ENCODE peak calls at places on chromosomes 4 and X, in eight cellular contexts. One of them, this sample, is unnamed. For H3K4me1, the result is how much of the 10 kb centered on the place peaks cover.

GRCh38 chr4:110160616-110161015 is 37.8 kb downstream of the ELOVL6 start:
- DNase-seq in left lung: no peak
- DNase-seq in right cardiac atrium: no peak
- DNase-seq in pancreas: no peak
- DNase-seq in ovary: no peak
- DNase-seq in right lobe of liver: no peak
- DNase-seq in CD8-positive, alpha-beta memory T cell: no peak
- DNase-seq in IMR-90: no peak
- DNase-seq in this sample: no peak

GRCh38 chr4:6598127-6598526 is 23.1 kb downstream of the MAN2B2 start:
- DNase-seq in left lung: no peak
- DNase-seq in right lobe of liver: no peak
- DNase-seq in IMR-90: no peak
- DNase-seq in pancreas: no peak
- DNase-seq in right cardiac atrium: no peak
- DNase-seq in ovary: no peak
- DNase-seq in CD8-positive, alpha-beta memory T cell: no peak
- DNase-seq in this sample: no peak

GRCh38 chr4:80539190-80539589 is 203.7 kb downstream of the CFAP299 start:
- DNase-seq in ovary: no peak
- DNase-seq in right lobe of liver: no peak
- DNase-seq in IMR-90: no peak
- DNase-seq in CD8-positive, alpha-beta memory T cell: no peak
- DNase-seq in pancreas: no peak
- DNase-seq in left lung: no peak
- DNase-seq in right cardiac atrium: no peak
- DNase-seq in this sample: peak

GRCh38 chr4:15659768-15660394 is 4.7 kb upstream of the FBXL5 start:
- DNase-seq in right lobe of liver: no peak
- DNase-seq in pancreas: no peak
- DNase-seq in IMR-90: peak
- DNase-seq in right cardiac atrium: no peak
- DNase-seq in left lung: no peak
- DNase-seq in ovary: no peak
- DNase-seq in CD8-positive, alpha-beta memory T cell: no peak
- DNase-seq in this sample: no peak

GRCh38 chrX:40158036-40158706 is 60.4 kb upstream of the BCOR start:
- DNase-seq in pancreas: no peak
- DNase-seq in ovary: peak
- DNase-seq in right cardiac atrium: peak
- DNase-seq in CD8-positive, alpha-beta memory T cell: no peak
- DNase-seq in left lung: no peak
- DNase-seq in right lobe of liver: peak
- DNase-seq in IMR-90: peak
- DNase-seq in this sample: peak

GRCh38 chr4:128844931-128845330 is 35.4 kb downstream of the JADE1 start:
- DNase-seq in pancreas: peak
- DNase-seq in ovary: peak
- DNase-seq in CD8-positive, alpha-beta memory T cell: no peak
- DNase-seq in left lung: no peak
- DNase-seq in right cardiac atrium: peak
- DNase-seq in right lobe of liver: peak
- DNase-seq in IMR-90: no peak
- DNase-seq in this sample: peak

GRCh38 chrX:22686138-22686541 is 313.6 kb upstream of the DDX53 start:
- DNase-seq in pancreas: no peak
- DNase-seq in ovary: no peak
- DNase-seq in CD8-positive, alpha-beta memory T cell: no peak
- DNase-seq in right lobe of liver: no peak
- DNase-seq in right cardiac atrium: peak
- DNase-seq in IMR-90: peak
- DNase-seq in left lung: no peak
- DNase-seq in this sample: peak

GRCh38 chr4:155819066-155819465 is 47.0 kb downstream of the ASIC5 start:
- DNase-seq in right lobe of liver: no peak
- DNase-seq in IMR-90: no peak
- DNase-seq in pancreas: no peak
- DNase-seq in left lung: no peak
- DNase-seq in right cardiac atrium: peak
- DNase-seq in CD8-positive, alpha-beta memory T cell: no peak
- DNase-seq in ovary: peak
- DNase-seq in this sample: no peak

GRCh38 chrX:68897118-68897517 is 68.3 kb downstream of the EFNB1 start:
- DNase-seq in right lobe of liver: no peak
- DNase-seq in IMR-90: no peak
- DNase-seq in CD8-positive, alpha-beta memory T cell: no peak
- DNase-seq in ovary: no peak
- DNase-seq in pancreas: no peak
- DNase-seq in left lung: no peak
- DNase-seq in right cardiac atrium: no peak
- DNase-seq in this sample: no peak

GRCh38 chr4:142909908-142910307 is 63.8 kb upstream of the INPP4B start:
- DNase-seq in IMR-90: peak
- DNase-seq in right cardiac atrium: no peak
- DNase-seq in ovary: no peak
- DNase-seq in CD8-positive, alpha-beta memory T cell: no peak
- DNase-seq in left lung: no peak
- DNase-seq in right lobe of liver: no peak
- DNase-seq in pancreas: no peak
- DNase-seq in this sample: no peak

GRCh38 chrX:132631579-132632232 is 142.9 kb upstream of the MBNL3 start:
- DNase-seq in pancreas: no peak
- DNase-seq in right cardiac atrium: no peak
- DNase-seq in IMR-90: peak
- DNase-seq in ovary: no peak
- DNase-seq in right lobe of liver: no peak
- DNase-seq in CD8-positive, alpha-beta memory T cell: no peak
- DNase-seq in left lung: no peak
- DNase-seq in this sample: no peak

GRCh38 chrX:108203540-108203939 is 112.0 kb downstream of the ATG4A start:
- DNase-seq in left lung: no peak
- DNase-seq in ovary: no peak
- DNase-seq in CD8-positive, alpha-beta memory T cell: no peak
- DNase-seq in right cardiac atrium: no peak
- DNase-seq in pancreas: no peak
- DNase-seq in right lobe of liver: no peak
- DNase-seq in IMR-90: no peak
- DNase-seq in this sample: no peak

GRCh38 chrX:97117572-97117971 is 233.9 kb downstream of the RPA4 start:
- DNase-seq in right cardiac atrium: no peak
- DNase-seq in CD8-positive, alpha-beta memory T cell: no peak
- DNase-seq in IMR-90: no peak
- DNase-seq in pancreas: no peak
- DNase-seq in right lobe of liver: no peak
- DNase-seq in ovary: no peak
- DNase-seq in left lung: no peak
- DNase-seq in this sample: no peak

GRCh38 chr4:15893967-15894366 is 44.6 kb downstream of the FGFBP1 start:
- DNase-seq in right lobe of liver: no peak
- DNase-seq in ovary: no peak
- DNase-seq in pancreas: no peak
- DNase-seq in right cardiac atrium: no peak
- DNase-seq in left lung: no peak
- DNase-seq in IMR-90: peak
- DNase-seq in CD8-positive, alpha-beta memory T cell: no peak
- DNase-seq in this sample: no peak

GRCh38 chr4:143381171-143382118 is 44.8 kb downstream of the GAB1 start:
- DNase-seq in left lung: peak
- DNase-seq in right lobe of liver: no peak
- DNase-seq in pancreas: peak
- DNase-seq in ovary: peak
- DNase-seq in right cardiac atrium: peak
- DNase-seq in IMR-90: peak
- DNase-seq in CD8-positive, alpha-beta memory T cell: no peak
- DNase-seq in this sample: no peak

GRCh38 chr4:183391204-183391603 is 53.2 kb upstream of the CDKN2AIP start:
- DNase-seq in ovary: no peak
- DNase-seq in CD8-positive, alpha-beta memory T cell: no peak
- DNase-seq in IMR-90: no peak
- DNase-seq in left lung: no peak
- DNase-seq in right lobe of liver: no peak
- DNase-seq in pancreas: no peak
- DNase-seq in right cardiac atrium: no peak
- DNase-seq in this sample: peak

GRCh38 chr4:120018786-120019185 is 47.9 kb downstream of the MAD2L1 start:
- DNase-seq in right cardiac atrium: no peak
- DNase-seq in pancreas: no peak
- DNase-seq in right lobe of liver: no peak
- DNase-seq in CD8-positive, alpha-beta memory T cell: no peak
- DNase-seq in IMR-90: peak
- DNase-seq in ovary: no peak
- DNase-seq in left lung: no peak
- DNase-seq in this sample: no peak

GRCh38 chrX:25175743-25176142 is 160.0 kb upstream of the ARX start:
- DNase-seq in CD8-positive, alpha-beta memory T cell: no peak
- DNase-seq in left lung: no peak
- DNase-seq in pancreas: no peak
- DNase-seq in ovary: no peak
- DNase-seq in right cardiac atrium: no peak
- DNase-seq in right lobe of liver: no peak
- DNase-seq in IMR-90: no peak
- DNase-seq in this sample: peak
- H3K4me3 ChIP-seq in CD8-positive, alpha-beta memory T cell: no peak
- H3K4me3 ChIP-seq in left lung: no peak
- H3K4me3 ChIP-seq in pancreas: no peak
- H3K4me3 ChIP-seq in ovary: no peak
- H3K4me3 ChIP-seq in right cardiac atrium: no peak
- H3K4me3 ChIP-seq in right lobe of liver: no peak
- H3K4me3 ChIP-seq in IMR-90: no peak
- H3K4me3 ChIP-seq in this sample: no peak

DNA sequence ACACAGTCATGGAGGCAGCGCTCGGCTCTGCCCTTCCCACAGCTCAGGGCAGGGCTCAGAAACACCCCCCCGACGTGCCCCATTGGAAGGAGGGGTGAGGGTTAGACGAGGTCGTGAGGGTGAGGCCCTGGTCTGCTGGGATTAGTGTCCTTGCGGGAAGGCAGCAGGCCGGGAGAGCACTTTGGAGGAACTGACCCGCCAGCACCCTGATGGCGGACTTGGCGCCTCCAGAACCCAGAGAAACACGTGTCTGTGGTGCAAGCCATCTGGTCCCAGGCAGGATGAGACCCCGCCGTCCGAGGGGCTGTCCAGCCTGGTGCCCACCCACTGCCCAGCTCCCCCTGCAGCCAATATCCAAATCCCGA is 26.3 kb downstream of the TACC3 start:
- DNase-seq in IMR-90: no peak
- DNase-seq in right cardiac atrium: no peak
- DNase-seq in ovary: no peak
- DNase-seq in right lobe of liver: no peak
- DNase-seq in pancreas: no peak
- DNase-seq in CD8-positive, alpha-beta memory T cell: no peak
- DNase-seq in left lung: no peak
- DNase-seq in this sample: no peak
- H3K4me1 ChIP-seq in IMR-90: under half
- H3K4me1 ChIP-seq in right cardiac atrium: under half
- H3K4me1 ChIP-seq in ovary: under half
- H3K4me1 ChIP-seq in right lobe of liver: under half
- H3K4me1 ChIP-seq in pancreas: under half
- H3K4me1 ChIP-seq in CD8-positive, alpha-beta memory T cell: under half
- H3K4me1 ChIP-seq in left lung: under half
- H3K4me1 ChIP-seq in this sample: under half

DNA sequence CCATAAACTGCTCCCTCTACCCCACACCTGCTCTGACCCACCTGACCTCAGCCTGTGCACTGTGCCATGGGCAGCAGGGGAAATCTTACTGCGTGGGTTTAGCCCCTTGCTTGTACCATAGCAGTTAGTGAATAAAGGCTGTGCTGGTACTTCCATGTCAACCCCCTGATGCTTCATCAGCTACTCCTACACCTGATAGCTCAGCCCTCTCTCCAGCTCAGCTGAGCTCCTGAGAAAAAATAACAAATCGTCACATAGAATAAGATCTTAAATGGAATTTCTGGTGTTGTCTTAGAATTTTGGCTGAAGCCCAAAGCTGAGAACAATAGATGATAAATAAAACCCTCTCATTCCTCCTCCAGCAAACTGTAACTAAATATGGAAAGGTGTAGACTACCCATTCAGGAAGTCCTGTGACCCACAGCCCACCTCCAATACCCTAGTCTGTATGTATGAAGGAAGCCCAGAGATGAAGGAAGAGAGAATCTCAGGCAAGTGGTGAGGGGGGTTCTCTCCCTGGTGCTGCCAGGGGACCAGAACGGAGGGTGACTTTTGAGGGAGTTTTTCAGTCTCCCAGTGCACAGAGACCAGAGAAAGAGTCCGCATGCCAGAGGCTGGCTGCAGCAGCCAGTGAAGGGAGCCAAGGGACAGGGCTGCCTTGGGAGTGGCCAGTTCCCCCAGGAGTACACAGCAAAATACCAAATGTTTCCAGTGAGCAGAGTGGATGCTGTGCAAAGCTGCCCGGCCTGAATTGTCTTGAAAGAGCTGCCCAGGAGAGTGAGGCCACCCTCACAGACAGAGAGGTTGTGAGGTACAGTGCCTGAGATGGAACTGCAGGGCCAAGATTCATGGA is 227.3 kb downstream of the QDPR start:
- DNase-seq in CD8-positive, alpha-beta memory T cell: no peak
- DNase-seq in right lobe of liver: no peak
- DNase-seq in ovary: no peak
- DNase-seq in right cardiac atrium: peak
- DNase-seq in IMR-90: no peak
- DNase-seq in left lung: no peak
- DNase-seq in pancreas: no peak
- DNase-seq in this sample: no peak
- H3K4me3 ChIP-seq in CD8-positive, alpha-beta memory T cell: no peak
- H3K4me3 ChIP-seq in right lobe of liver: no peak
- H3K4me3 ChIP-seq in ovary: no peak
- H3K4me3 ChIP-seq in right cardiac atrium: no peak
- H3K4me3 ChIP-seq in IMR-90: no peak
- H3K4me3 ChIP-seq in left lung: no peak
- H3K4me3 ChIP-seq in pancreas: no peak
- H3K4me3 ChIP-seq in this sample: no peak

DNA sequence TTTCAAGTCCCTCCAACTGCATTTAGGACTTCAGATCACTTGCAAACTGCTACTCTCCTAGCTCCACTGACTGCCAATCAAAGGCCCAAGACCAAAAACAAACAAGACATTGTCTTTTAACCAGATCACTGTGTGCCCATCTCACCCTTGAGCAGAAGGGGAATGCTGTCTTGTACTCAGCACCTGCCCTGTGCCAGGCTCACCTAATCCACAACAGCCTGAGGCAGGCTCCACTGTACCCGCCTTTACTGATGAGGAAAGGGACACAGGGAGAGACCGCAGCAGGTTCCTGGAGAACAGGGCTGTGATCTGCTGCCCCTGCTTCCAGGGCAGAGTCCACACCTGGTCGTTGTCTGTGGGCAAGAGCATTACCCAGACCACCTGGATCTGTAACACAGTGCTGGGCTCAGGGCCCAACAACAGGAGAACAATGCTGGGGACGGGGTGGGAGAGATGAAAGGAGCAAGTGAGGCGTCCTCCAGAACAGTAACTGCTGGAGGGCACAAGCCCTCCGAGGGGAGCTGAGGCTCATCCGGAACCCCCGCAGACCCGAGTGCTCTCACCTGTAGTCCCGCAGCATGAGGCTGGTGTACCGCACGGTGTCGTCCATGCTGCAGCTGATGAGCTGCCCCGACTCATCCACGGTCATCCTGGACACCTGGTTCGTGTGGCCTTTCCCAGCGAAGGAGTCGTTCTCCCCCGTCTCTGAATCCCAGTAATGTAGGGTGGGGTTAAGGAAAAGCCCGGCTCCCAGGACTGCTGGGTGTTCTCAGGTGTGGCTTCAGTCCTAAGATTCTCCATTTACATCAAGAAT is 33.9 kb downstream of the WDR1 start:
- DNase-seq in IMR-90: no peak
- DNase-seq in ovary: no peak
- DNase-seq in left lung: peak
- DNase-seq in right lobe of liver: peak
- DNase-seq in pancreas: no peak
- DNase-seq in right cardiac atrium: no peak
- DNase-seq in CD8-positive, alpha-beta memory T cell: no peak
- DNase-seq in this sample: no peak
- H3K4me1 ChIP-seq in IMR-90: under half
- H3K4me1 ChIP-seq in ovary: under half
- H3K4me1 ChIP-seq in left lung: under half
- H3K4me1 ChIP-seq in right lobe of liver: under half
- H3K4me1 ChIP-seq in pancreas: under half
- H3K4me1 ChIP-seq in right cardiac atrium: under half
- H3K4me1 ChIP-seq in CD8-positive, alpha-beta memory T cell: under half
- H3K4me1 ChIP-seq in this sample: under half

This sample was measured in endodermal cell.